ENCODE peak calls at places on chromosomes 3 and 15, in eight cellular contexts. N is uterus; K is CD4-positive, alpha-beta T cell; Q is OCI-LY7; V is mammary epithelial cell; U is tibial nerve; Z is Panc1; F is pancreas. S is an unnamed sample.
A peak's percentile ranks its signal among the peaks of the same experiment; 100 is the strongest.

GRCh38 chr3:149377408-149378111 is at the start of gene TM4SF1:
- DNase-seq in Q (no peak), Z (peak; percentile 98), N (peak; percentile 68), V (peak; percentile 100), K (no peak), U (peak; percentile 61), F (peak; percentile 81), S (peak; percentile 59)

GRCh38 chr15:69973102-69973714 is 124.5 kb downstream of the TLE3 start:
- DNase-seq in K (no peak), V (peak; percentile 73), N (no peak), U (no peak), F (peak; percentile 33), Q (peak; percentile 48), Z (no peak), S (no peak)

GRCh38 chr3:141447391-141447790 is 39.4 kb upstream of the RASA2 start:
- DNase-seq in V (no peak), U (no peak), K (no peak), N (no peak), Q (no peak), Z (no peak), F (no peak), S (no peak)

GRCh38 chr3:11457126-11457525 is 184.9 kb downstream of the ATG7 start:
- DNase-seq in F (no peak), N (no peak), V (no peak), U (no peak), K (no peak), Z (no peak), Q (no peak), S (no peak)

GRCh38 chr3:160480931-160481330 is 31.3 kb upstream of the TRIM59 start:
- DNase-seq in V (peak; percentile 14), F (no peak), U (no peak), N (no peak), Q (no peak), Z (no peak), K (no peak), S (no peak)

GRCh38 chr3:10703875-10704274 is 112.2 kb upstream of the SLC6A11 start:
- DNase-seq in N (no peak), V (peak; percentile 33), F (no peak), Q (peak; percentile 25), K (no peak), Z (no peak), U (no peak), S (no peak)

GRCh38 chr3:78660958-78661357 is 1106.8 kb downstream of the ROBO1 start:
- DNase-seq in N (peak; percentile 26), U (peak; percentile 52), K (no peak), Z (no peak), V (no peak), Q (no peak), F (no peak), S (no peak)

GRCh38 chr3:123782488-123782887 is 101.6 kb downstream of the MYLK start:
- DNase-seq in Z (no peak), V (no peak), N (no peak), Q (no peak), F (no peak), U (no peak), K (no peak), S (no peak)

GRCh38 chr15:89175617-89176191 is 45.7 kb downstream of the RLBP1 start:
- DNase-seq in V (no peak), Z (no peak), F (no peak), K (no peak), N (no peak), U (no peak), Q (no peak), S (no peak)

GRCh38 chr15:48981941-48982340 is 18.2 kb upstream of the SHC4 start:
- DNase-seq in K (no peak), U (no peak), V (peak; percentile 76), Z (no peak), N (no peak), Q (no peak), F (no peak), S (no peak)

GRCh38 chr3:72482589-72483249 is 365.5 kb downstream of the SHQ1 start:
- DNase-seq in N (peak; percentile 90), U (peak; percentile 46), V (peak; percentile 76), Q (no peak), K (peak; percentile 19), Z (no peak), F (peak; percentile 81), S (peak; percentile 81)

GRCh38 chr3:87336761-87337160 is 60.4 kb upstream of the POU1F1 start:
- DNase-seq in K (no peak), Z (no peak), N (no peak), F (no peak), U (no peak), V (no peak), Q (no peak), S (no peak)

GRCh38 chr3:18649666-18650363 is 224.7 kb upstream of the SATB1 start:
- DNase-seq in Q (no peak), N (no peak), K (no peak), Z (no peak), V (no peak), U (no peak), F (no peak), S (no peak)

GRCh38 chr3:112651516-112651915 is 10.6 kb upstream of the CCDC80 start:
- DNase-seq in K (no peak), Q (no peak), N (no peak), Z (no peak), U (no peak), F (no peak), V (no peak), S (no peak)

GRCh38 chr3:101940521-101940992 is 91.2 kb downstream of the NFKBIZ start:
- DNase-seq in Z (no peak), N (peak; percentile 65), U (no peak), Q (no peak), F (no peak), V (peak; percentile 91), K (no peak), S (peak; percentile 57)

GRCh38 chr15:101266034-101266433 is 11.3 kb downstream of the SELENOS start:
- DNase-seq in Q (no peak), U (no peak), V (no peak), F (no peak), K (no peak), Z (no peak), N (no peak), S (no peak)

GRCh38 chr3:11455977-11456376 is 183.8 kb downstream of the ATG7 start:
- DNase-seq in Q (no peak), Z (no peak), U (no peak), N (no peak), K (no peak), V (no peak), F (no peak), S (no peak)

GRCh38 chr3:124386006-124386405 is 344.2 kb upstream of the UMPS start:
- DNase-seq in N (no peak), K (no peak), Q (no peak), F (no peak), U (no peak), V (no peak), Z (no peak), S (no peak)

GRCh38 chr3:11335056-11335608 is 62.9 kb downstream of the ATG7 start:
- DNase-seq in U (peak; percentile 77), Z (peak; percentile 39), Q (peak; percentile 48), F (no peak), N (no peak), V (peak; percentile 62), K (no peak), S (no peak)

GRCh38 chr3:1088503-1088902 is 4.3 kb upstream of the CNTN6 start:
- DNase-seq in Z (no peak), U (no peak), Q (no peak), F (no peak), V (no peak), K (no peak), N (no peak), S (no peak)

GRCh38 chr15:82680200-82681102 is 29.2 kb downstream of the AP3B2 start:
- DNase-seq in K (peak; percentile 83), Q (peak; percentile 65), N (no peak), U (no peak), Z (no peak), F (peak; percentile 90), V (peak; percentile 71), S (peak; percentile 62)

GRCh38 chr3:169454823-169455222 is 208.7 kb downstream of the MECOM start:
- DNase-seq in F (no peak), K (no peak), V (peak; percentile 97), Z (no peak), U (no peak), Q (no peak), N (no peak), S (no peak)

GRCh38 chr3:12405432-12406272 is 78.6 kb upstream of the TSEN2 start:
- DNase-seq in K (no peak), Q (no peak), N (peak; percentile 96), V (peak; percentile 5), Z (peak; percentile 90), U (peak; percentile 60), F (peak; percentile 72), S (peak; percentile 90)

GRCh38 chr15:68640791-68641331 is 62.1 kb downstream of the CORO2B start:
- DNase-seq in K (no peak), V (peak; percentile 89), U (no peak), F (no peak), N (no peak), Z (no peak), Q (no peak), S (no peak)
- H3K27ac ChIP-seq in K (no peak overlapping the region), V (peak overlapping the region; percentile 86), U (peak overlapping the region; percentile 62), F (no peak overlapping the region), N (peak overlapping the region; percentile 71), Z (no peak overlapping the region), Q (no peak overlapping the region), S (no peak overlapping the region)

GRCh38 chr15:81411056-81411455 is 37.0 kb upstream of the TMC3 start:
- DNase-seq in U (no peak), F (no peak), Q (no peak), K (no peak), V (no peak), N (no peak), Z (no peak), S (no peak)
- TF ChIP-seq CTCF in U (no peak), F (no peak), Q (no peak), K (no peak), V (no peak), N (no peak), Z (no peak), S (no peak)

GRCh38 chr15:67543348-67543718 is 830 bp downstream of the MAP2K5 start:
- DNase-seq in K (no peak), F (peak; percentile 25), Q (no peak), N (no peak), U (no peak), V (peak; percentile 11), Z (no peak), S (no peak)
- H3K27ac ChIP-seq in K (peak overlapping the region; percentile 74), F (peak overlapping the region; percentile 80), Q (peak overlapping the region; percentile 77), N (peak overlapping the region; percentile 87), U (peak overlapping the region; percentile 90), V (no peak overlapping the region), Z (peak overlapping the region; percentile 96), S (peak overlapping the region; percentile 83)

GRCh38 chr3:188796122-188796631 is 375.6 kb upstream of the TPRG1 start:
- DNase-seq in V (peak; percentile 80), F (no peak), Z (no peak), K (no peak), Q (peak; percentile 39), U (peak; percentile 18), N (no peak), S (peak; percentile 58)

GRCh38 chr3:188789201-188789600 is 382.6 kb upstream of the TPRG1 start:
- DNase-seq in F (no peak), U (no peak), Z (no peak), K (no peak), V (peak; percentile 6), Q (no peak), N (no peak), S (no peak)

GRCh38 chr3:188797045-188797444 is 374.7 kb upstream of the TPRG1 start:
- DNase-seq in F (no peak), N (no peak), K (no peak), V (no peak), U (no peak), Z (no peak), Q (no peak), S (no peak)

GRCh38 chr3:188788621-188789081 is 383.1 kb upstream of the TPRG1 start:
- DNase-seq in V (peak; percentile 90), F (no peak), K (peak; percentile 7), U (no peak), Q (no peak), Z (no peak), N (no peak), S (no peak)

GRCh38 chr3:188792788-188793187 is 379.0 kb upstream of the TPRG1 start:
- DNase-seq in K (no peak), F (no peak), Q (peak; percentile 67), N (no peak), U (no peak), V (no peak), Z (no peak), S (no peak)
- TF ChIP-seq CTCF in K (no peak), F (no peak), Q (peak; percentile 64), N (no peak), U (peak; percentile 19), V (no peak), Z (no peak), S (peak; percentile 28)